ENCODE peak calls at places on chromosomes 13 and 19, in five cellular contexts. F is PC-9, I is lower leg skin, Q is mesothelial cell of epicardium, D is GM12865. A is an unnamed sample.

GRCh38 chr19:50982186-50982585 is 1.5 kb downstream of the KLK7 start:
- DNase-seq in F (no peak), I (no peak), Q (no peak), D (no peak), A (no peak)

GRCh38 chr13:25018729-25019115 is 77.2 kb upstream of the PABPC3 start:
- DNase-seq in F (no peak), I (no peak), Q (no peak), D (no peak), A (no peak)

GRCh38 chr19:31448221-31448657 is 99.0 kb upstream of the TSHZ3 start:
- DNase-seq in F (no peak), I (peak; percentile 27), Q (peak; percentile 39), D (no peak), A (no peak)

GRCh38 chr19:53328967-53329366 is 4.6 kb upstream of the ZNF845 start:
- DNase-seq in F (peak; percentile 5), I (no peak), Q (no peak), D (no peak), A (no peak)

GRCh38 chr19:50476224-50476942 is at the start of the genes EMC10 and GARIN5A:
- DNase-seq in F (peak; percentile 90), I (peak; percentile 78), Q (peak; percentile 92), D (peak; percentile 98), A (peak; percentile 93)

GRCh38 chr13:28654276-28654675 is 4.7 kb upstream of the POMP start:
- DNase-seq in F (no peak), I (no peak), Q (no peak), D (no peak), A (no peak)

GRCh38 chr19:6828698-6829633 is 56.5 kb downstream of the VAV1 start:
- DNase-seq in F (peak; percentile 83), I (no peak), Q (no peak), D (peak; percentile 73), A (no peak)

GRCh38 chr13:107361666-107362065 is 793.7 kb upstream of the ARGLU1 start:
- DNase-seq in F (no peak), I (no peak), Q (no peak), D (no peak), A (no peak)

GRCh38 chr13:88097541-88097940 is 426.4 kb downstream of the SLITRK5 start:
- DNase-seq in F (no peak), I (no peak), Q (no peak), D (no peak), A (no peak)

GRCh38 chr19:21084343-21084742 is 2.3 kb downstream of the ZNF714 start:
- DNase-seq in F (no peak), I (no peak), Q (no peak), D (no peak), A (no peak)

GRCh38 chr13:49791753-49792549 is 531 bp downstream of the KPNA3 start:
- DNase-seq in F (no peak), I (peak; percentile 22), Q (peak; percentile 38), D (peak; percentile 68), A (peak; percentile 40)

GRCh38 chr13:110705826-110706569 is at the start of gene CARS2:
- DNase-seq in F (peak; percentile 95), I (peak; percentile 94), Q (peak; percentile 87), D (peak; percentile 98), A (peak; percentile 92)

GRCh38 chr19:45402469-45403070 is 2.3 kb downstream of the PPP1R13L start:
- DNase-seq in F (no peak), I (peak; percentile 53), Q (no peak), D (peak; percentile 54), A (peak; percentile 62)

GRCh38 chr13:97659602-97660001 is 225.6 kb downstream of the RAP2A start:
- DNase-seq in F (no peak), I (no peak), Q (no peak), D (peak; percentile 54), A (no peak)

GRCh38 chr13:99371956-99372355 is 64.8 kb upstream of the GPR183 start:
- DNase-seq in F (no peak), I (no peak), Q (no peak), D (no peak), A (no peak)

GRCh38 chr13:50376895-50377575 is 361.8 kb downstream of the KCNRG start:
- DNase-seq in F (no peak), I (no peak), Q (no peak), D (no peak), A (no peak)

GRCh38 chr13:98576215-98576945 is 527 bp downstream of the STK24 start:
- DNase-seq in F (no peak), I (no peak), Q (peak; percentile 33), D (peak; percentile 60), A (peak; percentile 49)

GRCh38 chr13:35784286-35784951 is 307.9 kb upstream of the MAB21L1 start:
- DNase-seq in F (no peak), I (no peak), Q (no peak), D (no peak), A (no peak)

GRCh38 chr19:46384396-46384795 is 29.0 kb downstream of the CCDC8 start:
- DNase-seq in F (no peak), I (no peak), Q (no peak), D (no peak), A (no peak)

GRCh38 chr13:110065780-110066179 is 241.2 kb downstream of the COL4A1 start:
- DNase-seq in F (no peak), I (no peak), Q (no peak), D (no peak), A (no peak)

GRCh38 chr19:30254789-30255188 is 117.4 kb upstream of the ZNF536 start:
- DNase-seq in F (no peak), I (no peak), Q (no peak), D (no peak), A (no peak)

GRCh38 chr13:50080158-50080855 is 65.1 kb downstream of the KCNRG start:
- DNase-seq in F (no peak), I (no peak), Q (no peak), D (peak; percentile 47), A (no peak)

GRCh38 chr19:39934584-39935233 is at the start of gene FCGBP:
- DNase-seq in F (no peak), I (no peak), Q (no peak), D (no peak), A (no peak)

GRCh38 chr19:49553451-49554271 is 25.9 kb downstream of the RCN3 start:
- DNase-seq in F (no peak), I (peak; percentile 29), Q (no peak), D (no peak), A (no peak)

GRCh38 chr19:55552620-55553019 is 7.3 kb upstream of the SBK3 start:
- DNase-seq in F (no peak), I (no peak), Q (no peak), D (no peak), A (no peak)

GRCh38 chr19:49447485-49448431 is 3.9 kb downstream of the PIH1D1 start:
- DNase-seq in F (no peak), I (no peak), Q (no peak), D (peak; percentile 57), A (no peak)

GRCh38 chr19:50739841-50740426 is 16.8 kb downstream of the CLEC11A start:
- DNase-seq in F (no peak), I (no peak), Q (no peak), D (no peak), A (no peak)

DNA sequence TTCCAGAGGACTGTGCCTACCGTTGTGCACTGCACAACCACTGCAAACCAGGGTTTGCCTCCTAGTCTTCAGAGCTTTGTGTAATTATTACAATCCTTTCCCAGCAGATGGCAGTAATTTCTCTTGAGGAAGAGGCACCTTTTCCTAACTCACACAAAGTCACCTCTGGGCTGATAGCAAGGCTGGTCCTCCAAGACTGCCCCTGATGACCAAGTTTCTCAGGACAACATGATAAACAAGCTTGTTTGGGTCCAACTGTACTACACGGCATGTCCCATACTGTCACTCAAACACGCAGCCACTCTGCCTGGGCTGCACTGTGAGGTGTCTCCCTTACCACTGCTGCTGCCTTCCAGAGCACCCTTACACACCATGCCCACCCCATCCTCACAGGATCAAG is 39.3 kb downstream of the RFXAP start:
- DNase-seq in F (peak; percentile 45), I (no peak), Q (no peak), D (peak; percentile 58), A (no peak)
- TF ChIP-seq CTCF in F (peak; percentile 65), I (no peak), Q (peak; percentile 34), D (peak; percentile 43), A (peak; percentile 68)

GRCh38 chr13:40920826-40921225 is 98.3 kb downstream of the ELF1 start:
- DNase-seq in F (no peak), I (no peak), Q (no peak), D (no peak), A (no peak)

GRCh38 chr13:40911341-40911740 is 107.8 kb downstream of the ELF1 start:
- DNase-seq in F (no peak), I (no peak), Q (no peak), D (no peak), A (no peak)

GRCh38 chr13:40910324-40911050 is 108.6 kb downstream of the ELF1 start:
- DNase-seq in F (no peak), I (no peak), Q (no peak), D (peak; percentile 40), A (no peak)

GRCh38 chr13:40916207-40916998 is 102.7 kb downstream of the ELF1 start:
- DNase-seq in F (no peak), I (no peak), Q (no peak), D (no peak), A (no peak)
- TF ChIP-seq CTCF in F (no peak), I (no peak), Q (no peak), D (no peak), A (no peak)

GRCh38 chr19:17103177-17103576 is 27.6 kb downstream of the MYO9B start:
- DNase-seq in F (peak; percentile 34), I (no peak), Q (no peak), D (no peak), A (no peak)
- TF ChIP-seq CTCF in F (peak; percentile 77), I (no peak), Q (peak; percentile 55), D (peak; percentile 60), A (peak; percentile 46)

GRCh38 chr19:58150328-58150921 is at the start of gene ZNF329:
- DNase-seq in F (peak; percentile 57), I (peak; percentile 66), Q (peak; percentile 88), D (peak; percentile 93), A (peak; percentile 89)
- TF ChIP-seq CTCF in F (no peak), I (no peak), Q (no peak), D (no peak), A (peak; percentile 8)

GRCh38 chr19:23437901-23438300 is 42.6 kb upstream of the ZNF91 start:
- DNase-seq in F (no peak), I (no peak), Q (no peak), D (no peak), A (no peak)

GRCh38 chr19:23440791-23441190 is 45.5 kb upstream of the ZNF91 start:
- DNase-seq in F (no peak), I (no peak), Q (no peak), D (peak; percentile 16), A (no peak)

GRCh38 chr19:23440207-23440606 is 44.9 kb upstream of the ZNF91 start:
- DNase-seq in F (no peak), I (no peak), Q (no peak), D (no peak), A (no peak)

GRCh38 chr19:23436944-23437343 is 41.7 kb upstream of the ZNF91 start:
- DNase-seq in F (no peak), I (no peak), Q (no peak), D (no peak), A (no peak)

GRCh38 chr19:23439623-23440022 is 44.4 kb upstream of the ZNF91 start:
- DNase-seq in F (no peak), I (no peak), Q (no peak), D (no peak), A (no peak)
- TF ChIP-seq CTCF in F (peak; percentile 21), I (no peak), Q (peak; percentile 47), D (peak; percentile 16), A (no peak)

A was measured in progenitor cell of endocrine pancreas.